ENCODE peak calls at places on chromosomes 6 and 20, in four cellular contexts. J, D, H and T are unnamed samples.

GRCh38 chr6:129812145-129812777 is 48.9 kb downstream of the TMEM244 start:
- DNase-seq in H (no peak), J (no peak), D (no peak), T (no peak)

GRCh38 chr6:135851442-135852271 is at the start of gene PDE7B:
- DNase-seq in H (peak), J (peak), D (peak), T (no peak)

GRCh38 chr20:50924261-50924660 is 7.0 kb downstream of the ADNP start:
- DNase-seq in D (no peak), J (no peak), H (no peak), T (no peak)

GRCh38 chr6:56772737-56773184 is 130.1 kb upstream of the DST start:
- DNase-seq in H (no peak), J (peak), D (peak), T (no peak)

GRCh38 chr6:167839755-167840154 is 13.0 kb downstream of the AFDN start:
- DNase-seq in J (no peak), H (no peak), D (no peak), T (no peak)

GRCh38 chr6:108477034-108477433 is 83.7 kb upstream of the FOXO3 start:
- DNase-seq in H (no peak), D (no peak), J (no peak), T (no peak)

GRCh38 chr6:28657756-28658465 is 132.2 kb downstream of the GPX5 start:
- DNase-seq in H (no peak), J (peak), D (peak), T (peak)

GRCh38 chr6:37059344-37060194 is 54.1 kb downstream of the FGD2 start:
- DNase-seq in J (peak), H (peak), D (peak), T (no peak)

GRCh38 chr6:2257358-2257757 is 12.0 kb upstream of the GMDS start:
- DNase-seq in D (no peak), J (no peak), H (no peak), T (no peak)

GRCh38 chr20:35503841-35504460 is 25.5 kb downstream of the C20orf173 start:
- DNase-seq in D (no peak), J (no peak), H (no peak), T (no peak)

GRCh38 chr6:21593927-21594421 is 423 bp downstream of the SOX4 start:
- DNase-seq in H (no peak), D (peak), J (no peak), T (no peak)

GRCh38 chr20:38952153-38952552 is 10.0 kb upstream of the DHX35 start:
- DNase-seq in D (no peak), H (no peak), J (no peak), T (no peak)

GRCh38 chr6:131381052-131381451 is 192.0 kb upstream of the ARG1 start:
- DNase-seq in H (no peak), D (no peak), J (no peak), T (no peak)

GRCh38 chr20:34581341-34582189 is 23.0 kb downstream of the MAP1LC3A start:
- DNase-seq in D (peak), J (no peak), H (no peak), T (no peak)

GRCh38 chr20:57323034-57323433 is 6.6 kb upstream of the SPO11 start:
- DNase-seq in D (peak), J (no peak), H (no peak), T (no peak)

GRCh38 chr6:51394061-51394460 is 575.4 kb downstream of the TFAP2B start:
- DNase-seq in J (no peak), D (no peak), H (no peak), T (no peak)

GRCh38 chr6:50610562-50610961 is 102.8 kb upstream of the TFAP2D start:
- DNase-seq in J (no peak), H (no peak), D (no peak), T (no peak)

GRCh38 chr6:5486214-5486613 is 224.9 kb downstream of the FARS2 start:
- DNase-seq in H (no peak), J (no peak), D (peak), T (no peak)

GRCh38 chr6:132820629-132821381 is 6.4 kb downstream of the RPS12 start:
- DNase-seq in J (no peak), D (peak), H (no peak), T (no peak)

GRCh38 chr6:168374051-168374502 is 54.5 kb upstream of the DACT2 start:
- DNase-seq in H (no peak), D (no peak), J (no peak), T (no peak)

GRCh38 chr6:31204751-31205145 is 34.3 kb upstream of the POU5F1 start:
- DNase-seq in D (no peak), J (no peak), H (no peak), T (no peak)

GRCh38 chr6:46078294-46078693 is 51.5 kb upstream of the ENPP4 start:
- DNase-seq in H (no peak), J (no peak), D (no peak), T (no peak)

GRCh38 chr6:9458424-9458823 is 956.5 kb downstream of the TFAP2A start:
- DNase-seq in H (no peak), J (no peak), D (no peak), T (no peak)

GRCh38 chr6:63816979-63817436 is 181.4 kb downstream of the PHF3 start:
- DNase-seq in H (no peak), J (no peak), D (peak), T (peak)

GRCh38 chr6:41469156-41469950 is 76.8 kb upstream of the FOXP4 start:
- DNase-seq in D (no peak), J (no peak), H (no peak), T (no peak)

GRCh38 chr6:109059591-109060021 is 35.0 kb downstream of the SESN1 start:
- DNase-seq in J (no peak), D (peak), H (no peak), T (no peak)

GRCh38 chr6:44056392-44057237 is 70.6 kb downstream of the MRPL14 start:
- DNase-seq in H (no peak), J (peak), D (no peak), T (no peak)

GRCh38 chr6:16496210-16496609 is 257.8 kb downstream of the GMPR start:
- DNase-seq in D (no peak), J (no peak), H (no peak), T (no peak)

GRCh38 chr6:16494781-16495180 is 256.4 kb downstream of the GMPR start:
- DNase-seq in J (no peak), D (peak), H (no peak), T (no peak)

GRCh38 chr6:16491666-16492322 is 253.4 kb downstream of the GMPR start:
- DNase-seq in J (no peak), H (no peak), D (no peak), T (no peak)

GRCh38 chr6:16493112-16493511 is 254.7 kb downstream of the GMPR start:
- DNase-seq in D (peak), J (no peak), H (no peak), T (no peak)

DNA sequence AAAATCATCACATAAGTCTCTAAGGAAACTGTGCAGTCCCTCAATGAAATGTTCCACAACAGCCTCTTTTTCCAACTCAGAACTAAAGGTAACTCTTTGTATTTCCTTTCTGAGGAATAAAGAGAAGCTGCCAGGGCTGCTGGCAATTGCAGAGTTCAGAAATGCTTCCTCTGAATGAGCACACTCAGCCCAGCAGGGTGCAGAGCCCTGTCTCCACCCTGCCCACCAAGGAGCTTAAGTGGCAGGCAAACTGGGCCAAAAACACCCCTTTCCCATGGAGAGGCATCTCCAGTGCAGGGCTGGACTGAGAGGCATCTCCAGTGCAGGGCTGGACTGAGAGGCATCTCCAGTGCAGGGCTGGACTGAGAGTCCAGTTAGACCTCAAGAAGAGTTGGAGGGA is 255.4 kb downstream of the GMPR start:
- DNase-seq in H (no peak), D (no peak), J (no peak), T (no peak)
- H3K4me3 ChIP-seq in H (no peak), D (peak), J (no peak), T (no peak)

GRCh38 chr20:62554898-62555641 is 79.3 kb upstream of the GATA5 start:
- DNase-seq in H (no peak), J (no peak), D (no peak), T (no peak)

GRCh38 chr20:62555642-62556420 is 80.0 kb upstream of the GATA5 start:
- DNase-seq in D (no peak), J (no peak), H (no peak), T (no peak)

GRCh38 chr20:62553136-62553837 is 77.5 kb upstream of the GATA5 start:
- DNase-seq in J (no peak), D (no peak), H (no peak), T (no peak)

GRCh38 chr20:62553838-62554161 is 78.0 kb upstream of the GATA5 start:
- DNase-seq in H (no peak), D (no peak), J (no peak), T (no peak)

DNA sequence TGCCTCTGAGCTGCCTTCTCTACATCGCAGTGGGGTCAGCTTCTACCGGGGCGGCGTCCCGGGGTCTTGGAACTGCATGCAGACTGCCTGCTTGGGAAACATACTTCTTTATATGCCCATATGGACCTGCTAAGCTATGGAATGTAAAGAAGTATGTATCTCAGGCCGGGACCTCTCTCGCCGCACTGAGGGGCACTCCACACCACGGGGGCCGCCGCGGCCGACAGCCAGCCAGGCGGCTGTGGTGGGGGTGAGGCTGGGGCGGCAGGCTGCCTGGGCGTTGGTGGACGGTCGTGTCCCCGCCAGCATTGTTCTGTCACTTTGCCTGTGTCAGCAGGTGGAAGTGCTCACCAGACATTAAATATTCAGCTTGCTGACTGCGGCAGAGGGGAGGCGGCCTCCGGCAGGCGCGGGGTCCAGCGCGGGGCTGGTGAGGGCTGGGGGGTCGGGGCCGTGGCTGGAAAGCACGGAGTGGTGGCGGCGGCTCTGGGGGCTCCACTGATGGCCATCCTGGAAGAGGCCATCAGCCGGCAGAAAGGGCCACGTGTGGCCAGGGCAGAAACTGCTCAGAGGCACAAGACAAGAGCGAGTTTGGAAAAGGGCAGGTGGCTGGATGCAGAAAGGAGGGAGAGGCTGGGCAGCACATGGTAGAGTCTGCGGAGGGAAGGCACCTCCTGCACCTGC is 78.6 kb upstream of the GATA5 start:
- DNase-seq in H (no peak), J (no peak), D (no peak), T (no peak)
- H3K4me3 ChIP-seq in H (no peak), J (no peak), D (no peak), T (no peak)

GRCh38 chr20:29410805-29411457 is 1846.5 kb upstream of the DEFB115 start:
- DNase-seq in D (no peak), J (no peak), H (no peak), T (no peak)

GRCh38 chr20:29409833-29410804 is 1847.3 kb upstream of the DEFB115 start:
- DNase-seq in H (no peak), D (no peak), J (no peak), T (no peak)

DNA sequence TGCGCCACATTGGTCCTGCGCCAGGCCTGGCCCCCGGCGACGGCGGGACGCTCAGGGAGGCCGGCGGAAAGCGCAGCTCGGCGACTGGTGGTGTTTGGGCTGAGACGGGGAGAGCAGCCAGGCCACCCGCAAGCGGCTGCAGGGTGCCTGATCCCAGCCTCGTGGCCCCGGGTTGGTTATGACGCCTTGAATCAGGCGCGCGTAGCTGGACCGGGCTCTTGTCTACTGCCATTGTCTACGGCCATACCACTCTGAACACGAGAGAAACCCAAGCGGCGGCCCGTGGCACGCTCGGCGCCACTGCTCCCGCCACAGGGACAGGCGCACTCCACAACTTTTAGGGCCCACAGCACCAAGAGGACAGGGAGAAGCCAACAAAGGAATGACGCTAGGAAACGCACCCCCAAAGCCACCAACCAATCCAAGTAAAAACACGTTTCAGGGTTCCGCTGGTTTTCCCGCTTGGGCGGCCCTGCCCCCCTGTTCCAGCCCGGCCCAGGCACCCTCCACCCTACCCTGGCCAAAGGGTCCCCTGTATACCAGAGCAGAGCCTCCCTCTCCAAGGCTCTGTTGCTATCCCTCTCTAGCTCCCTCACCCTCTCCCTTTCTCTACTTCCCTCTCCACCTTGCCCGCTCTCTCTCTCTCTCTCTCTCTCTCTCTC is 1849.3 kb upstream of the DEFB115 start:
- DNase-seq in D (no peak), J (no peak), H (no peak), T (no peak)
- H3K4me3 ChIP-seq in D (no peak), J (no peak), H (no peak), T (no peak)

GRCh38 chr6:35048631-35049083 is 92.5 kb downstream of the TCP11 start:
- DNase-seq in J (peak), H (no peak), D (no peak), T (peak)
- H3K4me3 ChIP-seq in J (peak), H (peak), D (no peak), T (peak)